ENCODE peak calls at places on chromosomes 6 and 20, in seven cellular contexts. H is upper lobe of left lung, Q is HCT116, N is spleen, P is heart left ventricle, K is suprapubic skin, A is uterus. E is an unnamed sample.

GRCh38 chr6:138007014-138007472 is 100.2 kb downstream of the PERP start:
- DNase-seq in A (no peak), N (no peak), K (no peak), Q (peak), P (no peak), H (no peak), E (no peak)

GRCh38 chr6:11459002-11459658 is 78.4 kb upstream of the TMEM170B start:
- DNase-seq in N (no peak), A (no peak), H (no peak), K (no peak), P (no peak), Q (no peak), E (no peak)

GRCh38 chr20:13813910-13814309 is 29.1 kb downstream of the NDUFAF5 start:
- DNase-seq in P (no peak), N (no peak), Q (no peak), K (no peak), H (no peak), A (no peak), E (no peak)

GRCh38 chr20:2303693-2304092 is 7.9 kb downstream of the TGM3 start:
- DNase-seq in N (no peak), P (no peak), K (no peak), H (no peak), A (no peak), Q (no peak), E (no peak)

GRCh38 chr6:44049989-44050871 is 77.0 kb downstream of the MRPL14 start:
- DNase-seq in H (no peak), Q (no peak), P (peak), N (peak), K (no peak), A (no peak), E (no peak)

GRCh38 chr6:162211022-162211421 is 516.5 kb downstream of the PRKN start:
- DNase-seq in H (no peak), A (no peak), K (no peak), Q (no peak), N (no peak), P (no peak), E (no peak)

GRCh38 chr6:131548441-131548840 is 24.6 kb upstream of the ARG1 start:
- DNase-seq in K (no peak), H (no peak), N (no peak), A (no peak), Q (no peak), P (no peak), E (no peak)

GRCh38 chr6:127914240-127914639 is 13.4 kb upstream of the THEMIS start:
- DNase-seq in A (no peak), P (no peak), Q (no peak), K (no peak), N (no peak), H (no peak), E (no peak)

GRCh38 chr6:41273699-41274098 is 12.8 kb downstream of the TREM1 start:
- DNase-seq in H (peak), N (no peak), A (no peak), P (no peak), K (no peak), Q (no peak), E (no peak)

GRCh38 chr6:36984581-36985383 is 1.2 kb downstream of the MTCH1 start:
- DNase-seq in P (no peak), H (peak), A (peak), Q (peak), N (no peak), K (no peak), E (no peak)
- H3K4me3 ChIP-seq in P (peak), H (peak), A (peak), Q (peak), N (peak), K (peak), E (peak)

GRCh38 chr20:403582-403957 is 4.5 kb upstream of the RBCK1 start:
- DNase-seq in A (no peak), H (no peak), K (no peak), N (peak), P (no peak), Q (no peak), E (no peak)
- H3K27ac ChIP-seq in A (no peak), H (no peak), K (no peak), N (no peak), P (no peak), Q (no peak), E (no peak)

DNA sequence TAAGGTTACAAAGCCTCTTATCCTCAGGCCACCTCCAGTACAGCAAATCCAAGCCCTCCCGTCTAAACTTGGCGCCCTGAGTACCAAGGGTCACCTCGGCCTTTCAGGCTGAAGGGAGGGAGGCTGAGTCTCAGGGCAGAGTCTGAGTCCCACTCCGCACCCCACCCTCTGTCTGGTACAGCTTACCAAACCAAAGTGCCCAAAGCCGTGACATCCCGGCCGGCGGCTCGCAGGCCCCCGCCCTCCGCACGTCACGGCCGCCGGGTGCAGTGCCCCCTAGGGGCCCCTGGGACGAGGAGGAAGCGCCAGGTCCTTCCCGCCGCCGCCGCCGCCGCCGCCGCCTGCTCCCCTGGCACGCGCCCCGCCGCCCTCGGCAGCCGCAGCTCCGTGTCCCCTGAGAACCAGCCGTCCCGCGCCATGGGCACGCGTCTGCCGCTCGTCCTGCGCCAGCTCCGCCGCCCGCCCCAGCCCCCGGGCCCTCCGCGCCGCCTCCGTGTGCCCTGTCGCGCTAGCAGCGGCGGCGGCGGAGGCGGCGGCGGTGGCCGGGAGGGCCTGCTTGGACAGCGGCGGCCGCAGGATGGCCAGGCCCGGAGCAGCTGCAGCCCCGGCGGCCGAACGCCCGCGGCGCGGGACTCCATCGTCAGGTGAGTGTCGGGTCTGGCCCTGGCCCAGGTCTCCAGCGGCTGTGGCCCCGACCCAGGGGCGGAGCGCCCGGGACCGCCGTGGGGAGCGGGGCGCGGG is at the start of gene MTHFD1L:
- DNase-seq in N (peak), Q (peak), P (peak), K (no peak), H (peak), A (peak), E (no peak)
- TF ChIP-seq POLR2A in N (no peak), Q (peak), P (peak), K (no peak), H (peak), A (no peak), E (no peak)

GRCh38 chr6:4486543-4487319 is 289.5 kb upstream of the CDYL start:
- DNase-seq in P (no peak), N (no peak), K (no peak), A (no peak), Q (no peak), H (no peak), E (no peak)
- H3K4me3 ChIP-seq in P (no peak), N (no peak), K (no peak), A (no peak), Q (no peak), H (no peak), E (no peak)

GRCh38 chr6:5003604-5004372 is at the start of gene RPP40:
- DNase-seq in P (peak), Q (peak), H (peak), N (peak), K (peak), A (peak), E (peak)
- H3K27ac ChIP-seq in P (peak), Q (peak), H (peak), N (peak), K (peak), A (peak), E (peak)

DNA sequence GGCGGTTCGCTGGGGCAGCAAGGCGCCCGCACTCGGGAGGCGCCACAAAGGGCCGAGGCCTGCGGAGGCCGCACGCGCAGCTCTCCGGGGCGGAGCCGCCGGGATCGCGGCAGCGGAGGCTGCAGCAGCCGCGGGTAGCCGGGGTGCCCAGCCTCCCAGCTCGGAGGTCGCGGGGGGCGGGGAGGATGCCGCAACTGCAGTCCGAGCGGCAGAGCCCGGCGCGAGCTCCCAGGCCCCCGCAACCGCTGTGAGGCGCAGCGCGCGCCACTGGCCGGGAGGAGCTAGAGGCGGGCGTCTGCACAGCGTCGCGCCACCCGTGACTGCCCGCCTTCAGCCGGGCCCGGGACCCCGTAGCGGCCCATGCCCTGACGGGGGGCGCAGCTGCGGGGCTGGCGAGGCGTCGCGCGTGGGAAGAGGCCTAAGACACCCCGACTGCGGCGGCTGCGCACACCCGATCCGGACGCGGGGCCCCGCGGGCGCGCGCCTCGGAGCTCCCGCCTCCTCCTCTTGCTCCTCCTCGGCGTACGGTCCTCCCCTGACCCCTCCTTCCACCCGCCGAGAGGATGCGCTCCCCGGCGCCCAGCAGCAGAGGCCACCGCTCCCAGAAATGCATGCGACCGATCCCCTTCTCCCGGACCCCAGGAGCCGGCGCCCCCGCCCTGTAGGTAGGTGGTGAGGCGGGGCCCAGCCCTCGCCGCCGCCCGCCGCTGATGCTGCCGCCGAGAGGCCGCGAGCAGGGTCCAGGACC is at the start of gene NCOA7:
- DNase-seq in Q (no peak), K (peak), N (peak), P (peak), H (peak), A (peak), E (peak)
- TF ChIP-seq POLR2A in Q (peak), K (peak), N (peak), P (peak), H (peak), A (peak), E (peak)

GRCh38 chr6:110414669-110415296 is 592 bp downstream of the DDO start:
- DNase-seq in P (peak), Q (no peak), K (no peak), H (no peak), A (no peak), N (no peak), E (peak)
- H3K4me3 ChIP-seq in P (peak), Q (no peak), K (peak), H (peak), A (peak), N (peak), E (peak)